ENCODE peak calls at places on chromosomes 3 and 15, in four cellular contexts. One of them, this sample, is unnamed.

GRCh38 chr15:31265871-31266711 is 60.5 kb upstream of the KLF13 start:
- ATAC-seq in HCT116: no peak
- ATAC-seq in gastrocnemius medialis: no peak
- ATAC-seq in IMR-90: no peak
- ATAC-seq in this sample: peak

GRCh38 chr3:172293093-172293492 is 155.2 kb downstream of the GHSR start:
- ATAC-seq in gastrocnemius medialis: no peak
- ATAC-seq in IMR-90: no peak
- ATAC-seq in HCT116: no peak
- ATAC-seq in this sample: no peak

GRCh38 chr3:40088527-40089170 is 220.9 kb upstream of the EIF1B start:
- ATAC-seq in IMR-90: no peak
- ATAC-seq in gastrocnemius medialis: no peak
- ATAC-seq in HCT116: no peak
- ATAC-seq in this sample: no peak

GRCh38 chr3:167668651-167669050 is 14.9 kb upstream of the WDR49 start:
- ATAC-seq in IMR-90: no peak
- ATAC-seq in gastrocnemius medialis: no peak
- ATAC-seq in HCT116: no peak
- ATAC-seq in this sample: no peak

GRCh38 chr3:123613543-123613942 is 28.7 kb upstream of the HACD2 start:
- ATAC-seq in IMR-90: no peak
- ATAC-seq in HCT116: no peak
- ATAC-seq in gastrocnemius medialis: no peak
- ATAC-seq in this sample: no peak

GRCh38 chr15:81886080-81886479 is 159.7 kb downstream of the MEX3B start:
- ATAC-seq in HCT116: no peak
- ATAC-seq in gastrocnemius medialis: no peak
- ATAC-seq in IMR-90: no peak
- ATAC-seq in this sample: no peak

GRCh38 chr15:52060511-52060910 is 41.5 kb downstream of the MAPK6 start:
- ATAC-seq in IMR-90: no peak
- ATAC-seq in HCT116: no peak
- ATAC-seq in gastrocnemius medialis: no peak
- ATAC-seq in this sample: no peak

GRCh38 chr3:38334142-38334541 is 12.4 kb upstream of the XYLB start:
- ATAC-seq in HCT116: no peak
- ATAC-seq in IMR-90: no peak
- ATAC-seq in gastrocnemius medialis: no peak
- ATAC-seq in this sample: no peak

GRCh38 chr3:192906940-192907339 is 10.7 kb downstream of the MB21D2 start:
- ATAC-seq in IMR-90: peak
- ATAC-seq in gastrocnemius medialis: no peak
- ATAC-seq in HCT116: no peak
- ATAC-seq in this sample: no peak

GRCh38 chr3:134448664-134449063 is 37.1 kb downstream of the ANAPC13 start:
- ATAC-seq in gastrocnemius medialis: no peak
- ATAC-seq in HCT116: no peak
- ATAC-seq in IMR-90: no peak
- ATAC-seq in this sample: no peak

GRCh38 chr3:136994772-136995516 is 37.2 kb downstream of the IL20RB start:
- ATAC-seq in HCT116: no peak
- ATAC-seq in IMR-90: peak
- ATAC-seq in gastrocnemius medialis: peak
- ATAC-seq in this sample: peak

GRCh38 chr3:107271787-107272387 is 105.4 kb upstream of the CCDC54 start:
- ATAC-seq in HCT116: peak
- ATAC-seq in gastrocnemius medialis: peak
- ATAC-seq in IMR-90: peak
- ATAC-seq in this sample: peak

GRCh38 chr3:70431906-70432305 is 119.5 kb upstream of the MDFIC2 start:
- ATAC-seq in gastrocnemius medialis: no peak
- ATAC-seq in HCT116: no peak
- ATAC-seq in IMR-90: peak
- ATAC-seq in this sample: no peak
- TF ChIP-seq POLR2A in gastrocnemius medialis: no peak
- TF ChIP-seq POLR2A in HCT116: no peak
- TF ChIP-seq POLR2A in IMR-90: no peak
- TF ChIP-seq POLR2A in this sample: no peak

DNA sequence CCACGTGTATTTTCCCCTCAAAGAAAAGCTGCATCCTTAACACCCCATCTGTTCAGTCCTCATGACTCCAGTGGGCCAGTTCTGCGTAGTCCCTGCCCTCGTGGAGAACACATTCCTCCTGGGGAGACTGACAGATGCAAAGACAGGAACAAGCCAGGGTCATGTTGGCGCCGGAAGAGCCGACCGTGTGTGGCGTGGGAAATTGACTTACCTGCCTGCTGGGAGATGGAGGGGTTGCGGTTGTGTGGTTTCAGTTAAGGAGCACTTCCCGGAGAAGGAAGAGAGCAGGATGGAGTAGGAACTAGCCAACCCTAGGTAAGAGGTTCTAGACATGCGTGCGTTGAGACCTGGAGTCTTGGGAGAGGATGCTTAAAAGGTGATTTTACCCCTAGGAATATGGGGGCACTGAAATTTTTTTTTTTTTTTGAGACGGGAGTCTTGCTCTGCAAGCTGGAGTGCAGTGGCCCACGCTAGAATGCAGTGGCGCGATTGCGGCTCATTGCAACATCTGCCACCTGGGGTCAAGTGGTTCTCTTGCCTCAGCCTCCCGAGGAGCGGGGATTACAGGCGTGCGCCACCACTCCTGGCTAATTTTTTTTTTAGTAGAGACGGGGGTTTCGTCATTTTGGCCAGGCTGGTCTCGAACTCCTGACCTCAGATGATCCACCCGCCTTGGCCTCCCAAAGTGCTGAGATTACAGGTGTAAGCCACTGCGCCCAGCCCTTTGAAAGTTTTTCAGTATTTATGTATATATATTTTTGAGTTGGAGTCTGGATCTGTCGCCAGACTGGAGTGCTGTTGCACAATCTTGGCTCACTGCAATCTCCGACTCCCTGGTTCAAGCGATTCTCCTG is 1.4 kb downstream of the VHL start:
- ATAC-seq in HCT116: peak
- ATAC-seq in IMR-90: no peak
- ATAC-seq in gastrocnemius medialis: no peak
- ATAC-seq in this sample: no peak
- TF ChIP-seq POLR2A in HCT116: no peak
- TF ChIP-seq POLR2A in IMR-90: no peak
- TF ChIP-seq POLR2A in gastrocnemius medialis: no peak
- TF ChIP-seq POLR2A in this sample: no peak

GRCh38 chr3:182979103-182979697 is 1.1 kb downstream of the DCUN1D1 start:
- ATAC-seq in IMR-90: no peak
- ATAC-seq in gastrocnemius medialis: no peak
- ATAC-seq in HCT116: no peak
- ATAC-seq in this sample: no peak

GRCh38 chr3:182981038-182981380 is 671 bp upstream of the DCUN1D1 start:
- ATAC-seq in IMR-90: no peak
- ATAC-seq in gastrocnemius medialis: peak
- ATAC-seq in HCT116: peak
- ATAC-seq in this sample: no peak

GRCh38 chr3:182978387-182978786 is 2.0 kb downstream of the DCUN1D1 start:
- ATAC-seq in gastrocnemius medialis: no peak
- ATAC-seq in IMR-90: no peak
- ATAC-seq in HCT116: no peak
- ATAC-seq in this sample: no peak

GRCh38 chr3:182979719-182980191 is 583 bp downstream of the DCUN1D1 start:
- ATAC-seq in HCT116: peak
- ATAC-seq in IMR-90: peak
- ATAC-seq in gastrocnemius medialis: peak
- ATAC-seq in this sample: peak

GRCh38 chr3:182980204-182981037 is at the start of gene DCUN1D1:
- ATAC-seq in HCT116: peak
- ATAC-seq in gastrocnemius medialis: peak
- ATAC-seq in IMR-90: peak
- ATAC-seq in this sample: peak
- TF ChIP-seq POLR2A in HCT116: peak
- TF ChIP-seq POLR2A in gastrocnemius medialis: peak
- TF ChIP-seq POLR2A in IMR-90: no peak
- TF ChIP-seq POLR2A in this sample: peak

DNA sequence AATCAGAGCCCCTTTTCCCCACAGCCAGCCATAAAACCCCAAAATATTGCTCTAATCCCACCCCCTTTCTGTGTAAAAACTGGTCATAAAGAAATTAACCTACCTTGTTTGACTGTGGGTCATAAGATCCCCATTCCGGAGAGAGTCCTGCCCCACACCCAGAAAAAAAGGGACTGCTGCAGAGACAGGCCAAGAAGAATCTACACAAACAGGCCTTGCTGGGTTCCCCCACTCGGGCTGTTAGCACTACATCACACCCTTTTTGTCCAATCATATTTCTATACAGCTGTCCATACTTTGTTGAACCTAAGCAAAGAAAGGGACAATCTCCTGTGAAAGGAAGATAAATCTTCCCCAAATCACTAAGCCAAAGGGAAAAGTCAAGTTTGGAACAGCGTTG is 84.4 kb upstream of the MFGE8 start:
- ATAC-seq in gastrocnemius medialis: no peak
- ATAC-seq in IMR-90: no peak
- ATAC-seq in HCT116: no peak
- ATAC-seq in this sample: no peak
- TF ChIP-seq POLR2A in gastrocnemius medialis: no peak
- TF ChIP-seq POLR2A in IMR-90: no peak
- TF ChIP-seq POLR2A in HCT116: no peak
- TF ChIP-seq POLR2A in this sample: no peak

GRCh38 chr3:14540209-14540575 is at the start of gene GRIP2:
- ATAC-seq in gastrocnemius medialis: peak
- ATAC-seq in IMR-90: peak
- ATAC-seq in HCT116: no peak
- ATAC-seq in this sample: peak
- TF ChIP-seq POLR2A in gastrocnemius medialis: peak
- TF ChIP-seq POLR2A in IMR-90: no peak
- TF ChIP-seq POLR2A in HCT116: no peak
- TF ChIP-seq POLR2A in this sample: no peak

DNA sequence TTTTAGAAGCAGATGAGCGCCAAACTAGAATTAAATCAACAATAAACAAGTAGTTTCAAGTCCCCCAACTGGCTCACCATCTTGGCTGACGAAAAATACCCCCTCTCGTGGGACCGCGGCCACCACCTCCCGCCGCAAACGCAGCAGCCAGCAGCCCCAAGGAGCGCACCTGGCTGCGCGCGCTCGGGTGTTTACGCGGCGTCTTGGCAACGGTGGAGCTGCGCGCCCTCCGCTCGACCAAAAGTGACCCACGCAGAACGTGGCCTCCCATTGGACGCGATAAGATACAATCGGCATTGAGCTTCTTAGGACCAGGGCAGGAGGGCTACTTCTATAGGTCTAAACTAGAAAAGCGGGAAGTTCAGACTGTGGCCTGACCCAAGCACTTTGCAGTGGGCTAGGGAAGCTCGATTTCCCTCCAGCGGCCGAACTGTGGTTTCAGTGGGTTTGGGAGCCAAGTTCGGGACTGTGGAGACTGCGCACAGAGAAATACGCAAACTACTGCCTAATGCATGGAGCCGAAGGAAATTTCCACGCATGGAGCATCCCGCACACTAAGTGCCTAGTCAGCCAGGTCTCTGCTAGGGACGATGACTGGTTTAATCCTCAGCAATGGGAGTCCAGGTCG is at the start of gene MNS1:
- ATAC-seq in HCT116: peak
- ATAC-seq in gastrocnemius medialis: peak
- ATAC-seq in IMR-90: peak
- ATAC-seq in this sample: peak
- TF ChIP-seq POLR2A in HCT116: no peak
- TF ChIP-seq POLR2A in gastrocnemius medialis: no peak
- TF ChIP-seq POLR2A in IMR-90: no peak
- TF ChIP-seq POLR2A in this sample: no peak

GRCh38 chr3:177483182-177483967 is 286.1 kb upstream of the TBL1XR1 start:
- ATAC-seq in IMR-90: no peak
- ATAC-seq in HCT116: peak
- ATAC-seq in gastrocnemius medialis: no peak
- ATAC-seq in this sample: no peak
- TF ChIP-seq POLR2A in IMR-90: no peak
- TF ChIP-seq POLR2A in HCT116: no peak
- TF ChIP-seq POLR2A in gastrocnemius medialis: no peak
- TF ChIP-seq POLR2A in this sample: no peak

GRCh38 chr3:24226402-24226801 is 268.2 kb downstream of the THRB start:
- ATAC-seq in HCT116: no peak
- ATAC-seq in gastrocnemius medialis: no peak
- ATAC-seq in IMR-90: no peak
- ATAC-seq in this sample: no peak
- TF ChIP-seq POLR2A in HCT116: no peak
- TF ChIP-seq POLR2A in gastrocnemius medialis: no peak
- TF ChIP-seq POLR2A in IMR-90: no peak
- TF ChIP-seq POLR2A in this sample: no peak

GRCh38 chr3:157868881-157869280 is 237.3 kb downstream of the SHOX2 start:
- ATAC-seq in IMR-90: no peak
- ATAC-seq in HCT116: no peak
- ATAC-seq in gastrocnemius medialis: no peak
- ATAC-seq in this sample: peak
- TF ChIP-seq POLR2A in IMR-90: no peak
- TF ChIP-seq POLR2A in HCT116: no peak
- TF ChIP-seq POLR2A in gastrocnemius medialis: no peak
- TF ChIP-seq POLR2A in this sample: no peak

GRCh38 chr3:12961726-12962036 is 111.5 kb downstream of the IQSEC1 start:
- ATAC-seq in gastrocnemius medialis: no peak
- ATAC-seq in HCT116: no peak
- ATAC-seq in IMR-90: no peak
- ATAC-seq in this sample: no peak

GRCh38 chr3:12959395-12959794 is 113.8 kb downstream of the IQSEC1 start:
- ATAC-seq in HCT116: no peak
- ATAC-seq in IMR-90: no peak
- ATAC-seq in gastrocnemius medialis: no peak
- ATAC-seq in this sample: no peak

GRCh38 chr3:12959838-12960378 is 113.3 kb downstream of the IQSEC1 start:
- ATAC-seq in IMR-90: no peak
- ATAC-seq in HCT116: no peak
- ATAC-seq in gastrocnemius medialis: no peak
- ATAC-seq in this sample: peak

GRCh38 chr3:12961007-12961725 is 112.1 kb downstream of the IQSEC1 start:
- ATAC-seq in IMR-90: peak
- ATAC-seq in gastrocnemius medialis: no peak
- ATAC-seq in HCT116: no peak
- ATAC-seq in this sample: no peak

DNA sequence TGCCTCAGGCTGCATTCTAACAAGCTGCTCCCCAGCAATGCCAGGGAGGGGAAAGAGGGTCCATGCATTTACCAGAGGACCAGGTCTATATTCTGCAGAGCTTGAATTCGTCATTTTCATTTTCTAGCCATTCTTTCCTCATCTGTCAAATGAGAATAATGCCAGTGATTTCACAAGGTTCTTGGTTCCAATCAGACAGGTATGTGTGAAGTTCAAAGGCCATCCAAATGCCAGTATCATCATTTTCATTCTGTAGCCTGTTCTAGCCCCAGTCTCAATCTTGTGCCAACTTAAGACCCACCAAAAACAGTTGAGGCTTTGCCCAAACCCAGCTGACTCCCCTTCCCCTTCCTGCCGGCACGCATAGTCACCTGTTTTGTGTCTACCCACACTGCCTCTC is 112.7 kb downstream of the IQSEC1 start:
- ATAC-seq in gastrocnemius medialis: no peak
- ATAC-seq in IMR-90: no peak
- ATAC-seq in HCT116: no peak
- ATAC-seq in this sample: no peak
- TF ChIP-seq POLR2A in gastrocnemius medialis: no peak
- TF ChIP-seq POLR2A in IMR-90: no peak
- TF ChIP-seq POLR2A in HCT116: no peak
- TF ChIP-seq POLR2A in this sample: no peak

This sample was measured in gastroesophageal sphincter.